ENCODE peak calls at places on chromosomes 12 and 14, in five cellular contexts. U is mesendoderm, E is DND-41, S is SK-N-SH, V is neural progenitor cell. A is an unnamed sample.

GRCh38 chr12:109492371-109492770 is 14.9 kb downstream of the UBE3B start:
- DNase-seq in U (no peak), E (no peak), S (no peak), V (no peak), A (no peak)

GRCh38 chr12:108381793-108382436 is 42.8 kb upstream of the CMKLR1 start:
- DNase-seq in U (peak; percentile 70), E (peak; percentile 21), S (no peak), V (peak; percentile 84), A (no peak)

GRCh38 chr14:91396959-91397815 is 20.4 kb downstream of the CCDC88C start:
- DNase-seq in U (no peak), E (peak; percentile 90), S (no peak), V (no peak), A (no peak)

GRCh38 chr14:90658541-90658967 is 157.7 kb downstream of the TTC7B start:
- DNase-seq in U (peak; percentile 68), E (peak; percentile 16), S (no peak), V (no peak), A (no peak)

GRCh38 chr12:3083949-3084348 is 6.8 kb downstream of the TSPAN9 start:
- DNase-seq in U (peak; percentile 57), E (no peak), S (no peak), V (no peak), A (no peak)

GRCh38 chr12:100484178-100484886 is 10.7 kb downstream of the NR1H4 start:
- DNase-seq in U (no peak), E (no peak), S (no peak), V (no peak), A (no peak)

GRCh38 chr12:102232446-102232845 is 34.8 kb upstream of the PMCH start:
- DNase-seq in U (no peak), E (no peak), S (no peak), V (no peak), A (peak; percentile 19)

GRCh38 chr14:89773644-89774316 is 180.8 kb downstream of the EFCAB11 start:
- DNase-seq in U (peak; percentile 90), E (peak; percentile 88), S (no peak), V (peak; percentile 51), A (no peak)

GRCh38 chr12:76790564-76791552 is 26.9 kb downstream of the ZDHHC17 start:
- DNase-seq in U (no peak), E (no peak), S (peak; percentile 36), V (peak; percentile 46), A (no peak)

GRCh38 chr12:52010152-52010622 is 3.4 kb downstream of the TAMALIN start:
- DNase-seq in U (peak; percentile 96), E (no peak), S (peak; percentile 88), V (peak; percentile 96), A (peak; percentile 85)

GRCh38 chr12:124687695-124688301 is 120.4 kb upstream of the NCOR2 start:
- DNase-seq in U (no peak), E (peak; percentile 90), S (no peak), V (peak; percentile 53), A (no peak)

GRCh38 chr14:102262894-102263462 is 42.0 kb downstream of the MOK start:
- DNase-seq in U (peak; percentile 53), E (no peak), S (peak; percentile 79), V (peak; percentile 62), A (no peak)

GRCh38 chr12:23083267-23083666 is 458.3 kb downstream of the ETNK1 start:
- DNase-seq in U (no peak), E (no peak), S (no peak), V (no peak), A (no peak)

GRCh38 chr14:24863933-24864708 is 185.8 kb downstream of the STXBP6 start:
- DNase-seq in U (no peak), E (no peak), S (no peak), V (no peak), A (no peak)

GRCh38 chr14:40336846-40337245 is 904.6 kb upstream of the FBXO33 start:
- DNase-seq in U (no peak), E (no peak), S (no peak), V (no peak), A (no peak)

GRCh38 chr14:93331375-93332031 is 1.3 kb downstream of the BTBD7 start:
- DNase-seq in U (no peak), E (no peak), S (no peak), V (peak; percentile 26), A (no peak)

GRCh38 chr14:63345826-63346225 is 27.1 kb upstream of the GPHB5 start:
- DNase-seq in U (no peak), E (no peak), S (no peak), V (no peak), A (no peak)

GRCh38 chr12:103667129-103667528 is 80.1 kb downstream of the STAB2 start:
- DNase-seq in U (no peak), E (no peak), S (no peak), V (no peak), A (no peak)

GRCh38 chr14:91945776-91946305 is 1.7 kb downstream of the FBLN5 start:
- DNase-seq in U (no peak), E (no peak), S (no peak), V (no peak), A (no peak)

GRCh38 chr12:110501378-110501721 is 561 bp downstream of the VPS29 start:
- DNase-seq in U (peak; percentile 48), E (peak; percentile 56), S (peak; percentile 62), V (peak; percentile 46), A (peak; percentile 72)

GRCh38 chr14:95741051-95741490 is 27.1 kb upstream of the TCL1A start:
- DNase-seq in U (no peak), E (no peak), S (no peak), V (no peak), A (no peak)

GRCh38 chr12:4159851-4160250 is 113.7 kb upstream of the CCND2 start:
- DNase-seq in U (no peak), E (no peak), S (no peak), V (no peak), A (no peak)
- H3K4me1 ChIP-seq in U (peaks cover 5% of the 10 kb centered on the region), E (peaks cover 2% of the 10 kb centered on the region), S (no peaks in the 10 kb centered on the region), V (no peaks in the 10 kb centered on the region), A (no peaks in the 10 kb centered on the region)

GRCh38 chr12:49796155-49796554 is 32.1 kb downstream of the NCKAP5L start:
- DNase-seq in U (no peak), E (no peak), S (no peak), V (no peak), A (no peak)

GRCh38 chr12:49797452-49797782 is 30.8 kb downstream of the NCKAP5L start:
- DNase-seq in U (no peak), E (no peak), S (no peak), V (no peak), A (no peak)

GRCh38 chr12:49798248-49798647 is 30.0 kb downstream of the NCKAP5L start:
- DNase-seq in U (no peak), E (no peak), S (no peak), V (no peak), A (no peak)

GRCh38 chr12:49795654-49796105 is 32.5 kb downstream of the NCKAP5L start:
- DNase-seq in U (no peak), E (no peak), S (no peak), V (no peak), A (no peak)

GRCh38 chr12:49796606-49797451 is 31.4 kb downstream of the NCKAP5L start:
- DNase-seq in U (no peak), E (no peak), S (no peak), V (no peak), A (no peak)
- H3K36me3 ChIP-seq in U (no peaks in the 10 kb centered on the region), E (peaks cover 59% of the 10 kb centered on the region), S (peaks cover 63% of the 10 kb centered on the region), V (no peaks in the 10 kb centered on the region), A (peaks cover 75% of the 10 kb centered on the region)

DNA sequence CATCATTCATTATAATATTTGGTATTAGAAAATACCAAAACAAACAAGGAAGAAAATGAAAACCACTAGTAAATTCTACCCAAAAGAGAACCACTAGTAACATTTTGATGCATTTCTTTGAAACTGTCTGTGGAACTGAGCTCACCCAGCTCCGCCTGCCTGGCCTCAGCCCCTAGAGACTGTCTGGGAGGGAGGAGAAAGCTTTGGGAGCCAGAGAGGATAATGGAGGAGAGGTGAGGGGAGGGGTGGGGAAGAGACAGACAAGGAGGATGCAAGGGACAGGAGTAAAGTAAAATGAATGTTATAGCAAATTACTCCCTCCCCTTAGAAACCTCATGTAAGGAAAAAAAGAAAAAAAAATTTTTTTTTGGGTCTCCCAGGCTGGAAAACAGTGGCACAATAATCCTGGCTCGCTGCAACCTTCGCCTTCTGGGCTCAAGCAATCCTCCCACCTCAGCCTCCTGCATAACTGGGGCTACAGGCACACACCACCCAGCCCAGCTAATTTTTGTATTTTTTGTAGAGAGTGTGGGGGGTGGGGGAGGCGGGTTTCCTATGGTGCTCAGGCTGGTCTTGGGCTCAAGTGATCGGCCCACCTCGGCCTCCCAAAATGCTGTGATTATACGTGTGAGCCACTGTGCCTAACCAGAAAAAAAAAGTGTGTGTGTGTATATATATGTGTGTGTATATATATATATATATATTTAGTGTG is 3.2 kb upstream of the MMP19 start:
- DNase-seq in U (no peak), E (no peak), S (no peak), V (no peak), A (no peak)
- H3K27ac ChIP-seq in U (no peak overlapping the region), E (no peak overlapping the region), S (no peak overlapping the region), V (no peak overlapping the region), A (peak overlapping the region; percentile 84)

DNA sequence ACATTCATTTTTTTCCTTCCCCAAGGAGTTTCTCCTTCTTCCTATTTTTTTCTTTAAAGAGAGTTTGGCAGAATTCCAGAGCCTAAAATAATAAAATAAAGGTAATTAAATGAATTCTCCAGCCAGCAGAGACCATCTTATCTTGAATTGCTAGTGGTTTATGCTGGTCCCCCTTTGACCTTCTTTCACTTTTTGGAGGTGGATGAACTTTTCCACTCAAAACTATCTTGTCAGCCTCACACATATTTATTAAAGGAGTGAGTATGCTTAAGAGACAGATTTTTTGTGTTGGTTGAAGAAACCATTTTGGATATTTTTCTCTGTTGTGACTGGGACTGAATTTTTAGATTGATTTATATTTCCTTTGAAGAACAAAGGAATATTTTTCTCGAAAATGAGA is 47.6 kb downstream of the ADIPOR2 start:
- DNase-seq in U (no peak), E (no peak), S (no peak), V (no peak), A (no peak)
- H3K4me1 ChIP-seq in U (no peaks in the 10 kb centered on the region), E (no peaks in the 10 kb centered on the region), S (peaks cover 11% of the 10 kb centered on the region), V (peaks cover 6% of the 10 kb centered on the region), A (peaks cover 27% of the 10 kb centered on the region)

DNA sequence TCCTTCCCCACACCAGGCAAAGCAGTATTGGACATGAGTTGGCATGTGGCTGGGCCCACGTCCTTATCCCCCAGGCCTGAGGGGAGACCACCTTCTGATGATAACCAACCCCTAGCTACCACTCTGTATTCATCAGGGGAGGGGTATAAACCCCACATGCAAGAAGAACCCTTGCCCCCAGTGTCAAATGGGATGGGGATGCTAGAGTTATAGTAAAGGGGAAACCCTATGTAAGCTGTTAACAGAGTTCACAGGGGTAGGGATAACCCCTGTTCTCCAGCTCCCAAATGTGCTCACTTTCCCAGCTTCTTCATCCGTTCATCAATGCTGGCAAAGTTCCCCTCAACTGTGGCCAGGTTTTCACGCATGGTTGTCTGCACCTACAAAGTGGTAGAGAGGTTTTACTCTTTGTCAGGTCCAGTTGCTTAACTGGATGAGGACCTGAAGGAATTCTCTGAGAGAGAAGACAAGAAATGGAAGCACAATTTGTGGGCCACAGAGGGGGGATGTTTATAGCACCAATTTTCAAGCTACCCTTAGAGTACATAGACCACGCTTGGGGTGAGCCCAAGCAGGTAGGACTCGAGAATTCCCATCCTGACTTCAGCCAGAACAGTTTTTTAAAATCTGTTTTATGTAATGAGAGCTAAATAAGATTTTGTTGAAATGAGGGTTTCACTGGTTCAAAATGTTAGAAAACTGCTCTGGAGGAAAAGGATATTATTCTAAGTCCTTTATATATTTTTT is 7.9 kb downstream of the MBD6 start:
- DNase-seq in U (no peak), E (no peak), S (no peak), V (no peak), A (no peak)
- H3K36me3 ChIP-seq in U (peaks cover 8% of the 10 kb centered on the region), E (peaks cover 94% of the 10 kb centered on the region), S (peaks cover 91% of the 10 kb centered on the region), V (no peaks in the 10 kb centered on the region), A (peaks cover 100% of the 10 kb centered on the region)

GRCh38 chr12:53497461-53497860 is 1.8 kb downstream of the MAP3K12 start:
- DNase-seq in U (no peak), E (no peak), S (no peak), V (no peak), A (no peak)
- H3K27ac ChIP-seq in U (no peak overlapping the region), E (no peak overlapping the region), S (no peak overlapping the region), V (no peak overlapping the region), A (no peak overlapping the region)